ENCODE peak calls at places on chromosomes 11 and 22, in seven cellular contexts. X is naive thymus-derived CD8-positive, alpha-beta T cell; Z is stimulated activated CD4-positive, alpha-beta T cell treated with anti-CD3 and anti-CD28 coated beads, TNF-alpha, amount 100 ng/mL, for 48 hours; S is LHCN-M2; N is activated T-helper 9 cell treated with anti-CD3 and anti-CD28 coated beads, Interleukin-2, amount 50 U/mL, for 16 hours; U is HT1080; V is iPS-NIHi11. K is an unnamed sample.

GRCh38 chr22:36613958-36614357 is 85.0 kb upstream of the EIF3D start:
- DNase-seq in S (peak; percentile 72), Z (no peak), N (no peak), V (no peak), U (peak; percentile 37), X (no peak), K (no peak)

GRCh38 chr11:76205252-76206076 is 838 bp downstream of the WNT11 start:
- DNase-seq in V (no peak), N (no peak), Z (no peak), U (no peak), X (no peak), S (no peak), K (no peak)

GRCh38 chr11:134363592-134363991 is 31.8 kb downstream of the GLB1L2 start:
- DNase-seq in U (no peak), Z (no peak), S (no peak), X (no peak), N (no peak), V (no peak), K (peak; percentile 2)

GRCh38 chr22:40898850-40899357 is 37.0 kb upstream of the DNAJB7 start:
- DNase-seq in V (peak; percentile 30), X (no peak), S (peak; percentile 73), U (peak; percentile 60), Z (peak; percentile 13), N (no peak), K (no peak)

GRCh38 chr22:40310771-40311120 is 35.6 kb upstream of the ADSL start:
- DNase-seq in X (no peak), V (no peak), S (no peak), N (no peak), Z (no peak), U (no peak), K (no peak)

GRCh38 chr11:74268451-74268850 is 43.0 kb downstream of the P4HA3 start:
- DNase-seq in U (no peak), V (no peak), Z (no peak), N (no peak), S (no peak), X (no peak), K (no peak)

GRCh38 chr11:130522284-130522961 is 74.0 kb downstream of the ADAMTS15 start:
- DNase-seq in S (peak; percentile 86), U (peak; percentile 77), X (no peak), V (peak; percentile 89), Z (no peak), N (no peak), K (peak; percentile 77)

GRCh38 chr22:27772370-27773235 is 29.0 kb downstream of the MN1 start:
- DNase-seq in V (no peak), Z (no peak), S (no peak), X (no peak), U (no peak), N (no peak), K (no peak)

GRCh38 chr22:18001040-18001893 is 23.1 kb downstream of the MICAL3 start:
- DNase-seq in Z (peak; percentile 74), V (peak; percentile 97), X (peak; percentile 32), S (peak; percentile 98), U (peak; percentile 95), N (peak; percentile 50), K (peak; percentile 90)

GRCh38 chr22:42993651-42994275 is 21.2 kb downstream of the PACSIN2 start:
- DNase-seq in N (no peak), Z (no peak), V (no peak), S (peak; percentile 35), U (no peak), X (no peak), K (no peak)

GRCh38 chr11:15780837-15781236 is 575.5 kb downstream of the SOX6 start:
- DNase-seq in S (no peak), V (no peak), Z (no peak), N (no peak), X (no peak), U (no peak), K (no peak)

GRCh38 chr11:11171285-11171684 is 181.8 kb downstream of the CSNK2A3 start:
- DNase-seq in U (no peak), Z (no peak), X (no peak), S (peak; percentile 32), N (no peak), V (no peak), K (no peak)

GRCh38 chr11:66728760-66729385 is at the start of gene SPTBN2:
- DNase-seq in U (no peak), V (peak; percentile 57), N (no peak), S (no peak), X (no peak), Z (no peak), K (peak; percentile 68)

GRCh38 chr22:49500076-49500460 is 327.6 kb downstream of the BRD1 start:
- DNase-seq in X (no peak), U (no peak), V (no peak), N (no peak), S (no peak), Z (no peak), K (no peak)

GRCh38 chr11:15629690-15630321 is 515.1 kb downstream of the INSC start:
- DNase-seq in Z (no peak), U (no peak), S (no peak), N (no peak), X (no peak), V (peak; percentile 49), K (peak; percentile 59)

GRCh38 chr11:31804439-31805036 is 6.6 kb downstream of the PAX6 start:
- DNase-seq in X (no peak), Z (no peak), N (no peak), U (no peak), V (no peak), S (no peak), K (no peak)

GRCh38 chr11:124892750-124893454 is 4.8 kb downstream of the ROBO4 start:
- DNase-seq in N (no peak), Z (no peak), U (no peak), X (no peak), V (no peak), S (no peak), K (no peak)

GRCh38 chr11:1750840-1751520 is 585 bp upstream of the IFITM10 start:
- DNase-seq in V (no peak), U (no peak), N (no peak), X (no peak), S (no peak), Z (no peak), K (peak; percentile 12)

GRCh38 chr11:47498584-47499152 is 49.7 kb upstream of the RAPSN start:
- DNase-seq in Z (no peak), S (no peak), V (no peak), X (no peak), N (no peak), U (no peak), K (no peak)

GRCh38 chr22:47786650-47787290 is 1024.3 kb downstream of the TBC1D22A start:
- DNase-seq in X (no peak), V (no peak), U (no peak), Z (no peak), N (no peak), S (no peak), K (no peak)

GRCh38 chr11:36258730-36259360 is 30.4 kb downstream of the COMMD9 start:
- DNase-seq in V (peak; percentile 77), X (no peak), Z (peak; percentile 19), S (peak; percentile 67), U (peak; percentile 63), N (no peak), K (peak; percentile 78)

GRCh38 chr11:130166457-130166784 is 6.8 kb downstream of the ST14 start:
- DNase-seq in X (no peak), S (peak; percentile 95), Z (no peak), U (peak; percentile 96), N (no peak), V (peak; percentile 16), K (no peak)

GRCh38 chr11:69818243-69819108 is 740 bp downstream of the FGF3 start:
- DNase-seq in Z (no peak), V (no peak), N (no peak), X (no peak), U (no peak), S (no peak), K (no peak)

GRCh38 chr11:26331911-26332571 is at the start of gene ANO3:
- DNase-seq in U (peak; percentile 51), N (no peak), S (peak; percentile 35), X (no peak), Z (peak; percentile 13), V (peak; percentile 94), K (peak; percentile 95)

K was measured in glutamatergic neuron.